ENCODE peak calls at places on chromosomes 3 and 15, in five cellular contexts. One of them, this sample, is unnamed.

GRCh38 chr15:92075764-92076163 is 222.3 kb downstream of the SLCO3A1 start:
- DNase-seq in cardiac muscle cell: peak
- DNase-seq in naive thymus-derived CD4-positive, alpha-beta T cell: no peak
- DNase-seq in pancreas: no peak
- DNase-seq in caudate nucleus: no peak
- DNase-seq in this sample: no peak

GRCh38 chr3:39809181-39809994 is at the start of gene MYRIP:
- DNase-seq in cardiac muscle cell: peak
- DNase-seq in naive thymus-derived CD4-positive, alpha-beta T cell: peak
- DNase-seq in pancreas: peak
- DNase-seq in caudate nucleus: peak
- DNase-seq in this sample: no peak

GRCh38 chr3:60839242-60839641 is 412.0 kb downstream of the FHIT start:
- DNase-seq in cardiac muscle cell: no peak
- DNase-seq in naive thymus-derived CD4-positive, alpha-beta T cell: no peak
- DNase-seq in pancreas: no peak
- DNase-seq in caudate nucleus: no peak
- DNase-seq in this sample: no peak

GRCh38 chr3:64687781-64688515 is at the start of gene ADAMTS9:
- DNase-seq in cardiac muscle cell: peak
- DNase-seq in naive thymus-derived CD4-positive, alpha-beta T cell: no peak
- DNase-seq in pancreas: peak
- DNase-seq in caudate nucleus: peak
- DNase-seq in this sample: peak

GRCh38 chr3:81425198-81425868 is 336.1 kb downstream of the GBE1 start:
- DNase-seq in cardiac muscle cell: peak
- DNase-seq in naive thymus-derived CD4-positive, alpha-beta T cell: no peak
- DNase-seq in pancreas: no peak
- DNase-seq in caudate nucleus: no peak
- DNase-seq in this sample: peak

GRCh38 chr3:56404884-56405283 is 63.4 kb downstream of the ERC2 start:
- DNase-seq in cardiac muscle cell: no peak
- DNase-seq in naive thymus-derived CD4-positive, alpha-beta T cell: no peak
- DNase-seq in pancreas: no peak
- DNase-seq in caudate nucleus: no peak
- DNase-seq in this sample: no peak

GRCh38 chr15:65942436-65942835 is 73.1 kb downstream of the RAB11A start:
- DNase-seq in cardiac muscle cell: no peak
- DNase-seq in naive thymus-derived CD4-positive, alpha-beta T cell: no peak
- DNase-seq in pancreas: no peak
- DNase-seq in caudate nucleus: no peak
- DNase-seq in this sample: no peak

GRCh38 chr3:127959873-127960272 is 44.8 kb downstream of the KBTBD12 start:
- DNase-seq in cardiac muscle cell: peak
- DNase-seq in naive thymus-derived CD4-positive, alpha-beta T cell: no peak
- DNase-seq in pancreas: no peak
- DNase-seq in caudate nucleus: peak
- DNase-seq in this sample: no peak

GRCh38 chr3:16264174-16264707 is 502 bp downstream of the DPH3 start:
- DNase-seq in cardiac muscle cell: peak
- DNase-seq in naive thymus-derived CD4-positive, alpha-beta T cell: no peak
- DNase-seq in pancreas: no peak
- DNase-seq in caudate nucleus: no peak
- DNase-seq in this sample: no peak

GRCh38 chr15:79682851-79683288 is 213.9 kb downstream of the MTHFS start:
- DNase-seq in cardiac muscle cell: peak
- DNase-seq in naive thymus-derived CD4-positive, alpha-beta T cell: no peak
- DNase-seq in pancreas: no peak
- DNase-seq in caudate nucleus: no peak
- DNase-seq in this sample: peak

GRCh38 chr3:195810455-195810845 is 1.3 kb downstream of the MUC4 start:
- DNase-seq in cardiac muscle cell: no peak
- DNase-seq in naive thymus-derived CD4-positive, alpha-beta T cell: no peak
- DNase-seq in pancreas: no peak
- DNase-seq in caudate nucleus: no peak
- DNase-seq in this sample: no peak

GRCh38 chr15:63843901-63844317 is 10.2 kb upstream of the HERC1 start:
- DNase-seq in cardiac muscle cell: peak
- DNase-seq in naive thymus-derived CD4-positive, alpha-beta T cell: no peak
- DNase-seq in pancreas: no peak
- DNase-seq in caudate nucleus: no peak
- DNase-seq in this sample: no peak

GRCh38 chr15:77732514-77733335 is 100.0 kb upstream of the LINGO1 start:
- DNase-seq in cardiac muscle cell: no peak
- DNase-seq in naive thymus-derived CD4-positive, alpha-beta T cell: no peak
- DNase-seq in pancreas: no peak
- DNase-seq in caudate nucleus: no peak
- DNase-seq in this sample: no peak

GRCh38 chr3:188788621-188789081 is 383.1 kb upstream of the TPRG1 start:
- DNase-seq in cardiac muscle cell: peak
- DNase-seq in naive thymus-derived CD4-positive, alpha-beta T cell: peak
- DNase-seq in pancreas: no peak
- DNase-seq in caudate nucleus: no peak
- DNase-seq in this sample: peak

GRCh38 chr3:178325330-178325729 is 210.9 kb upstream of the KCNMB2 start:
- DNase-seq in cardiac muscle cell: peak
- DNase-seq in naive thymus-derived CD4-positive, alpha-beta T cell: no peak
- DNase-seq in pancreas: no peak
- DNase-seq in caudate nucleus: no peak
- DNase-seq in this sample: no peak

GRCh38 chr3:138227650-138228049 is 40.5 kb downstream of the ARMC8 start:
- DNase-seq in cardiac muscle cell: peak
- DNase-seq in naive thymus-derived CD4-positive, alpha-beta T cell: no peak
- DNase-seq in pancreas: no peak
- DNase-seq in caudate nucleus: no peak
- DNase-seq in this sample: no peak

GRCh38 chr3:65945480-65945879 is 93.2 kb downstream of the MAGI1 start:
- DNase-seq in cardiac muscle cell: no peak
- DNase-seq in naive thymus-derived CD4-positive, alpha-beta T cell: no peak
- DNase-seq in pancreas: no peak
- DNase-seq in caudate nucleus: no peak
- DNase-seq in this sample: peak

GRCh38 chr15:35427091-35427490 is 118.9 kb downstream of the DPH6 start:
- DNase-seq in cardiac muscle cell: peak
- DNase-seq in naive thymus-derived CD4-positive, alpha-beta T cell: no peak
- DNase-seq in pancreas: no peak
- DNase-seq in caudate nucleus: no peak
- DNase-seq in this sample: peak

GRCh38 chr3:47324278-47324865 is 41.6 kb downstream of the KLHL18 start:
- DNase-seq in cardiac muscle cell: peak
- DNase-seq in naive thymus-derived CD4-positive, alpha-beta T cell: peak
- DNase-seq in pancreas: no peak
- DNase-seq in caudate nucleus: no peak
- DNase-seq in this sample: peak

GRCh38 chr3:65810277-65810676 is 228.4 kb downstream of the MAGI1 start:
- DNase-seq in cardiac muscle cell: no peak
- DNase-seq in naive thymus-derived CD4-positive, alpha-beta T cell: no peak
- DNase-seq in pancreas: no peak
- DNase-seq in caudate nucleus: no peak
- DNase-seq in this sample: no peak

GRCh38 chr15:59622289-59622688 is 10.7 kb downstream of the GCNT3 start:
- DNase-seq in cardiac muscle cell: peak
- DNase-seq in naive thymus-derived CD4-positive, alpha-beta T cell: peak
- DNase-seq in pancreas: no peak
- DNase-seq in caudate nucleus: no peak
- DNase-seq in this sample: peak

GRCh38 chr15:95087253-95087609 is 855.9 kb downstream of the MCTP2 start:
- DNase-seq in cardiac muscle cell: no peak
- DNase-seq in naive thymus-derived CD4-positive, alpha-beta T cell: no peak
- DNase-seq in pancreas: no peak
- DNase-seq in caudate nucleus: no peak
- DNase-seq in this sample: no peak

GRCh38 chr3:58668247-58668646 is 1.7 kb upstream of the FAM3D start:
- DNase-seq in cardiac muscle cell: no peak
- DNase-seq in naive thymus-derived CD4-positive, alpha-beta T cell: no peak
- DNase-seq in pancreas: no peak
- DNase-seq in caudate nucleus: no peak
- DNase-seq in this sample: no peak

GRCh38 chr3:15781637-15782402 is 16.0 kb downstream of the ANKRD28 start:
- DNase-seq in cardiac muscle cell: peak
- DNase-seq in naive thymus-derived CD4-positive, alpha-beta T cell: no peak
- DNase-seq in pancreas: no peak
- DNase-seq in caudate nucleus: no peak
- DNase-seq in this sample: no peak

GRCh38 chr15:69602095-69602494 is 149.5 kb downstream of the RPLP1 start:
- DNase-seq in cardiac muscle cell: no peak
- DNase-seq in naive thymus-derived CD4-positive, alpha-beta T cell: no peak
- DNase-seq in pancreas: no peak
- DNase-seq in caudate nucleus: no peak
- DNase-seq in this sample: no peak

GRCh38 chr15:72835289-72835890 is 51.8 kb upstream of the ADPGK start:
- DNase-seq in cardiac muscle cell: peak
- DNase-seq in naive thymus-derived CD4-positive, alpha-beta T cell: no peak
- DNase-seq in pancreas: no peak
- DNase-seq in caudate nucleus: no peak
- DNase-seq in this sample: no peak

GRCh38 chr3:94928921-94929320 is 866.1 kb downstream of the NSUN3 start:
- DNase-seq in cardiac muscle cell: peak
- DNase-seq in naive thymus-derived CD4-positive, alpha-beta T cell: no peak
- DNase-seq in pancreas: no peak
- DNase-seq in caudate nucleus: no peak
- DNase-seq in this sample: peak

GRCh38 chr15:35545316-35545824 is 595 bp downstream of the DPH6 start:
- DNase-seq in cardiac muscle cell: peak
- DNase-seq in naive thymus-derived CD4-positive, alpha-beta T cell: peak
- DNase-seq in pancreas: peak
- DNase-seq in caudate nucleus: peak
- DNase-seq in this sample: peak

GRCh38 chr3:29764603-29765254 is 483.9 kb downstream of the RBMS3 start:
- DNase-seq in cardiac muscle cell: peak
- DNase-seq in naive thymus-derived CD4-positive, alpha-beta T cell: no peak
- DNase-seq in pancreas: no peak
- DNase-seq in caudate nucleus: no peak
- DNase-seq in this sample: peak

GRCh38 chr3:164049836-164050235 is 1028.5 kb downstream of the SI start:
- DNase-seq in cardiac muscle cell: no peak
- DNase-seq in naive thymus-derived CD4-positive, alpha-beta T cell: no peak
- DNase-seq in pancreas: no peak
- DNase-seq in caudate nucleus: no peak
- DNase-seq in this sample: no peak

GRCh38 chr3:15476378-15476777 is 45.1 kb downstream of the COLQ start:
- DNase-seq in cardiac muscle cell: peak
- DNase-seq in naive thymus-derived CD4-positive, alpha-beta T cell: no peak
- DNase-seq in pancreas: no peak
- DNase-seq in caudate nucleus: no peak
- DNase-seq in this sample: no peak

GRCh38 chr3:31862861-31863260 is 118.2 kb downstream of the OSBPL10 start:
- DNase-seq in cardiac muscle cell: peak
- DNase-seq in naive thymus-derived CD4-positive, alpha-beta T cell: no peak
- DNase-seq in pancreas: no peak
- DNase-seq in caudate nucleus: no peak
- DNase-seq in this sample: no peak

GRCh38 chr3:187519428-187519890 is 150.7 kb downstream of the SST start:
- DNase-seq in cardiac muscle cell: peak
- DNase-seq in naive thymus-derived CD4-positive, alpha-beta T cell: no peak
- DNase-seq in pancreas: no peak
- DNase-seq in caudate nucleus: no peak
- DNase-seq in this sample: no peak

GRCh38 chr3:187518616-187519015 is 150.4 kb downstream of the RTP4 start:
- DNase-seq in cardiac muscle cell: no peak
- DNase-seq in naive thymus-derived CD4-positive, alpha-beta T cell: no peak
- DNase-seq in pancreas: no peak
- DNase-seq in caudate nucleus: no peak
- DNase-seq in this sample: no peak

GRCh38 chr3:187516446-187516845 is 148.3 kb downstream of the RTP4 start:
- DNase-seq in cardiac muscle cell: no peak
- DNase-seq in naive thymus-derived CD4-positive, alpha-beta T cell: no peak
- DNase-seq in pancreas: no peak
- DNase-seq in caudate nucleus: no peak
- DNase-seq in this sample: no peak

GRCh38 chr3:187520027-187520945 is 149.9 kb downstream of the SST start:
- DNase-seq in cardiac muscle cell: peak
- DNase-seq in naive thymus-derived CD4-positive, alpha-beta T cell: no peak
- DNase-seq in pancreas: no peak
- DNase-seq in caudate nucleus: no peak
- DNase-seq in this sample: no peak

GRCh38 chr3:187518207-187518606 is 150.0 kb downstream of the RTP4 start:
- DNase-seq in cardiac muscle cell: no peak
- DNase-seq in naive thymus-derived CD4-positive, alpha-beta T cell: no peak
- DNase-seq in pancreas: no peak
- DNase-seq in caudate nucleus: no peak
- DNase-seq in this sample: no peak
- H3K27ac ChIP-seq in cardiac muscle cell: no peak
- H3K27ac ChIP-seq in naive thymus-derived CD4-positive, alpha-beta T cell: no peak
- H3K27ac ChIP-seq in pancreas: no peak
- H3K27ac ChIP-seq in caudate nucleus: no peak
- H3K27ac ChIP-seq in this sample: no peak

DNA sequence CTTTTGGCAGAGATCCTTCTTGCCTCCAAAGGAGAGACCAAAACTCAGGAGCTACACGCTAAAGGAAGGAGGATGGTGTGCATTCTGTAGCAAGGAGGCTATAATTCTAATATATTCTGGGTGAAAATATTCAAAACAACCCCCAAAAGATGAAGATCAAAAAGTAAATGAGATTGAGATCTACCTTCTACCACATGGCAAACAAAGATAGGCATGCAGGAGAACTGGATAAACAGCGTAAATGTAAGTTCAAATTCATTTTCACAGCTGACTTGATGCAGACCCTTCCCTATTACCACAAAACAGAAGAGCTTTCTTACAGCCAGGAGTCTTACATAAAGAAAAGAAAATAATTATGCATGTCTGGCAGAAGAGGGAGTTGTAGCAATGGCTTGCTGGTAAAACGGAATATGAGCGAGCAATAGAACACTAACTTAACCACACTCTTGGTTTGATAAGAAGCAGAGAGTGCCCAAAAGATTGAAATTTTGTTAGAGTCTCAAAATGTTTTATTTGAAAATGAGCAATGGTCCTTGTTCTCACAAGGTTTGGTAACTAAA is 272.7 kb downstream of the MECOM start:
- DNase-seq in cardiac muscle cell: peak
- DNase-seq in naive thymus-derived CD4-positive, alpha-beta T cell: no peak
- DNase-seq in pancreas: no peak
- DNase-seq in caudate nucleus: no peak
- DNase-seq in this sample: peak
- H3K27ac ChIP-seq in cardiac muscle cell: peak
- H3K27ac ChIP-seq in naive thymus-derived CD4-positive, alpha-beta T cell: no peak
- H3K27ac ChIP-seq in pancreas: peak
- H3K27ac ChIP-seq in caudate nucleus: no peak
- H3K27ac ChIP-seq in this sample: no peak

GRCh38 chr3:123409443-123410148 is 39.3 kb downstream of the ADCY5 start:
- DNase-seq in cardiac muscle cell: no peak
- DNase-seq in naive thymus-derived CD4-positive, alpha-beta T cell: no peak
- DNase-seq in pancreas: peak
- DNase-seq in caudate nucleus: no peak
- DNase-seq in this sample: no peak
- H3K27ac ChIP-seq in cardiac muscle cell: no peak
- H3K27ac ChIP-seq in naive thymus-derived CD4-positive, alpha-beta T cell: no peak
- H3K27ac ChIP-seq in pancreas: peak
- H3K27ac ChIP-seq in caudate nucleus: peak
- H3K27ac ChIP-seq in this sample: no peak

GRCh38 chr3:139302084-139302800 is 41.6 kb upstream of the MRPS22 start:
- DNase-seq in cardiac muscle cell: peak
- DNase-seq in naive thymus-derived CD4-positive, alpha-beta T cell: no peak
- DNase-seq in pancreas: no peak
- DNase-seq in caudate nucleus: no peak
- DNase-seq in this sample: peak
- H3K27ac ChIP-seq in cardiac muscle cell: no peak
- H3K27ac ChIP-seq in naive thymus-derived CD4-positive, alpha-beta T cell: no peak
- H3K27ac ChIP-seq in pancreas: no peak
- H3K27ac ChIP-seq in caudate nucleus: no peak
- H3K27ac ChIP-seq in this sample: peak

GRCh38 chr3:156691920-156692319 is 17.5 kb downstream of the TIPARP start:
- DNase-seq in cardiac muscle cell: peak
- DNase-seq in naive thymus-derived CD4-positive, alpha-beta T cell: no peak
- DNase-seq in pancreas: no peak
- DNase-seq in caudate nucleus: no peak
- DNase-seq in this sample: peak
- H3K27ac ChIP-seq in cardiac muscle cell: peak
- H3K27ac ChIP-seq in naive thymus-derived CD4-positive, alpha-beta T cell: no peak
- H3K27ac ChIP-seq in pancreas: no peak
- H3K27ac ChIP-seq in caudate nucleus: no peak
- H3K27ac ChIP-seq in this sample: peak

This sample was measured in mammary epithelial cell.